ENCODE peak calls at places on chromosomes 13 and 19, in seven cellular contexts. J is esophagus squamous epithelium, Y is stomach, Z is IMR-90, O is esophagus muscularis mucosa, R is right lobe of liver, C is endothelial cell of umbilical vein. H is an unnamed sample.

GRCh38 chr13:68428292-68428691 is 1198.2 kb upstream of the PCDH9 start:
- DNase-seq in J (no peak), Y (no peak), Z (no peak), O (no peak), R (no peak), C (no peak), H (no peak)

GRCh38 chr19:6588508-6589345 is 2.2 kb downstream of the CD70 start:
- DNase-seq in J (no peak), Y (no peak), Z (no peak), O (no peak), R (no peak), C (no peak), H (no peak)

GRCh38 chr13:31793246-31793645 is 53.9 kb downstream of the RXFP2 start:
- DNase-seq in J (no peak), Y (no peak), Z (peak; percentile 66), O (no peak), R (no peak), C (peak; percentile 76), H (no peak)

GRCh38 chr13:46339035-46339666 is 47.9 kb downstream of the RUBCNL start:
- DNase-seq in J (no peak), Y (no peak), Z (peak; percentile 12), O (no peak), R (no peak), C (no peak), H (no peak)

GRCh38 chr13:21054313-21054712 is 7.1 kb downstream of the LATS2 start:
- DNase-seq in J (no peak), Y (no peak), Z (no peak), O (no peak), R (no peak), C (no peak), H (no peak)

GRCh38 chr13:113999618-113999910 is 25.7 kb upstream of the C13orf46 start:
- DNase-seq in J (no peak), Y (no peak), Z (no peak), O (no peak), R (peak; percentile 24), C (no peak), H (no peak)

GRCh38 chr19:5749505-5749904 is 29.1 kb downstream of the CATSPERD start:
- DNase-seq in J (no peak), Y (no peak), Z (no peak), O (no peak), R (no peak), C (no peak), H (no peak)

GRCh38 chr19:38204096-38204495 is 19.9 kb downstream of the DPF1 start:
- DNase-seq in J (no peak), Y (no peak), Z (no peak), O (no peak), R (no peak), C (no peak), H (no peak)

GRCh38 chr13:39417643-39418042 is 185.3 kb downstream of the LHFPL6 start:
- DNase-seq in J (no peak), Y (no peak), Z (peak; percentile 72), O (no peak), R (no peak), C (peak; percentile 74), H (no peak)

GRCh38 chr19:58196911-58197616 is 14.2 kb downstream of the ZNF274 start:
- DNase-seq in J (no peak), Y (no peak), Z (peak; percentile 13), O (no peak), R (no peak), C (peak; percentile 38), H (no peak)

GRCh38 chr13:40599722-40600121 is 66.7 kb downstream of the FOXO1 start:
- DNase-seq in J (no peak), Y (no peak), Z (no peak), O (peak; percentile 53), R (no peak), C (no peak), H (no peak)

GRCh38 chr13:60230593-60230992 is 66.9 kb upstream of the DIAPH3 start:
- DNase-seq in J (no peak), Y (no peak), Z (peak; percentile 1), O (no peak), R (no peak), C (no peak), H (no peak)

GRCh38 chr19:46678110-46678732 is 17.2 kb upstream of the DACT3 start:
- DNase-seq in J (no peak), Y (peak; percentile 31), Z (no peak), O (no peak), R (no peak), C (peak; percentile 13), H (no peak)

GRCh38 chr13:112943309-112944125 is 25.5 kb upstream of the MCF2L start:
- DNase-seq in J (no peak), Y (peak; percentile 61), Z (peak; percentile 4), O (no peak), R (peak; percentile 71), C (no peak), H (no peak)

GRCh38 chr13:50844181-50844875 is 836 bp upstream of the DLEU7 start:
- DNase-seq in J (no peak), Y (no peak), Z (no peak), O (no peak), R (no peak), C (no peak), H (no peak)

GRCh38 chr19:29665826-29666633 is 769 bp downstream of the PLEKHF1 start:
- DNase-seq in J (no peak), Y (peak; percentile 41), Z (peak; percentile 66), O (no peak), R (peak; percentile 77), C (no peak), H (peak; percentile 54)

GRCh38 chr13:50722437-50723125 is 120.9 kb downstream of the DLEU7 start:
- DNase-seq in J (no peak), Y (no peak), Z (no peak), O (no peak), R (no peak), C (no peak), H (no peak)

GRCh38 chr13:49357694-49358093 is 86.2 kb downstream of the CAB39L start:
- DNase-seq in J (no peak), Y (no peak), Z (peak; percentile 79), O (no peak), R (no peak), C (no peak), H (no peak)

GRCh38 chr19:38849746-38850230 is at the start of gene HNRNPL:
- DNase-seq in J (peak; percentile 100), Y (peak; percentile 99), Z (no peak), O (no peak), R (no peak), C (no peak), H (peak; percentile 99)

GRCh38 chr19:3721131-3721899 is 13.1 kb downstream of the TJP3 start:
- DNase-seq in J (no peak), Y (peak; percentile 98), Z (peak; percentile 75), O (no peak), R (peak; percentile 85), C (peak; percentile 61), H (peak; percentile 56)
- TF ChIP-seq POLR2A in J (no peak), Y (no peak), Z (no peak), O (peak; percentile 48), R (peak; percentile 39), C (no peak), H (peak; percentile 67)

DNA sequence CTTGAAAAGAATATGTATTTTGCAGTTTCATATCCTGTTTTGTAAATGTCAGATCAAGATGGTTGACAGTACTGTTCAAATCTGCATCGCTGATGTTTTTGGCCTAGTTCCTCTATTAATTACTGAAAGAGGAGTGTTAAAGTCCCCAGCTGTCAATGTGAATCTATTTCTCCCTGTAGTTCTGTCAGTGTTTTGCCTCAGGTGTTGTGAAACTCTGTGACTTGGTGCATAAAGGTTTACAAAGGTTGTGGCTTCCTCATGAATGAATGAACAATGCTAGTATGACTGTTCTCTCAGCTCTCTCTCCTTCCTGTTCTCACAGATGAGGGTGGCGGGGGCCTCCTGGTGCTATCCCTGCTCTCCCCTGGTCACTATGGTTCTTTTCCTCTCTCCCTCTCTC is 142.4 kb downstream of the MYCBP2 start:
- DNase-seq in J (no peak), Y (no peak), Z (no peak), O (no peak), R (no peak), C (peak; percentile 30), H (no peak)
- H3K36me3 ChIP-seq in J (no peaks in the 10 kb centered on the region), Y (peaks cover 89% of the 10 kb centered on the region), Z (peaks cover 18% of the 10 kb centered on the region), O (peaks cover 78% of the 10 kb centered on the region), R (peaks cover 4% of the 10 kb centered on the region), C (peaks cover 2% of the 10 kb centered on the region), H (no peaks in the 10 kb centered on the region)

GRCh38 chr19:17328517-17329060 is 6.1 kb downstream of the ANO8 start:
- DNase-seq in J (no peak), Y (no peak), Z (no peak), O (no peak), R (no peak), C (no peak), H (no peak)

GRCh38 chr19:17327654-17328516 is 6.8 kb downstream of the ANO8 start:
- DNase-seq in J (no peak), Y (peak; percentile 65), Z (no peak), O (no peak), R (no peak), C (peak; percentile 52), H (peak; percentile 75)

GRCh38 chr19:17326595-17326966 is 8.1 kb downstream of the ANO8 start:
- DNase-seq in J (no peak), Y (no peak), Z (no peak), O (no peak), R (no peak), C (no peak), H (no peak)

GRCh38 chr19:17325881-17326594 is 8.6 kb downstream of the ANO8 start:
- DNase-seq in J (no peak), Y (peak; percentile 40), Z (no peak), O (no peak), R (no peak), C (no peak), H (no peak)

GRCh38 chr19:17327068-17327653 is 7.5 kb downstream of the ANO8 start:
- DNase-seq in J (no peak), Y (no peak), Z (no peak), O (no peak), R (no peak), C (no peak), H (no peak)
- H3K27ac ChIP-seq in J (no peak overlapping the region), Y (no peak overlapping the region), Z (no peak overlapping the region), O (no peak overlapping the region), R (no peak overlapping the region), C (no peak overlapping the region), H (no peak overlapping the region)

GRCh38 chr19:49456351-49456750 is 3.3 kb downstream of the ALDH16A1 start:
- DNase-seq in J (no peak), Y (no peak), Z (no peak), O (no peak), R (no peak), C (no peak), H (no peak)
- TF ChIP-seq POLR2A in J (no peak), Y (no peak), Z (no peak), O (no peak), R (no peak), C (no peak), H (no peak)

GRCh38 chr19:19349365-19349764 is 28.7 kb downstream of the MAU2 start:
- DNase-seq in J (no peak), Y (no peak), Z (no peak), O (no peak), R (no peak), C (no peak), H (no peak)
- H3K36me3 ChIP-seq in J (peaks cover 49% of the 10 kb centered on the region), Y (peaks cover 100% of the 10 kb centered on the region), Z (peaks cover 78% of the 10 kb centered on the region), O (peaks cover 99% of the 10 kb centered on the region), R (peaks cover 4% of the 10 kb centered on the region), C (peaks cover 60% of the 10 kb centered on the region), H (no peaks in the 10 kb centered on the region)

DNA sequence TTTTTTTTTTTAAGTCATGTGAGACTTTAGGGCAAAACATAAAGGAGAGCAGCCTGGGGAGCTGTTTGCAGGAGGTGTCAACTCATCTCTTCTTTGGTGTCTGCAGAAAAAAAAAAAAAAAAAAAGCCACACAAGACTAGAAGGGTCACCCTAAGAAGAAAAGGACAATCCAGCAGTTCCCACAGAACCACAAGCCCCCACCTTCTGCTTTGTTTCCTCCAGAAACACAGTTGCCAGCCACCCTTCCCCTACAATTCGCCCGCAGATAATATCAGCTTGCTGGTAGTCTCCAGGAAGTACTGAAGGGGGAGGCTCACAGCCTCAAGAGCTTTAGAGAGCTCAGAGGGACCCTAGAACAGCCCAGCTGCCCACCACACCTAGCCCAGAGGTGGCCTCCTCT is 22.3 kb upstream of the ZBTB7A start:
- DNase-seq in J (no peak), Y (no peak), Z (no peak), O (no peak), R (no peak), C (no peak), H (no peak)
- H3K27ac ChIP-seq in J (peak overlapping the region; percentile 66), Y (peak overlapping the region; percentile 76), Z (no peak overlapping the region), O (peak overlapping the region; percentile 13), R (no peak overlapping the region), C (no peak overlapping the region), H (no peak overlapping the region)

H was measured in uterus.